ENCODE peak calls at places on chromosomes 11 and 22, in four cellular contexts. P is adipocyte, F is transverse colon, H is ascending aorta. B is an unnamed sample. For H3K36me3, the result is how much of the 10 kb centered on the place peaks cover.

GRCh38 chr11:69864589-69864929 is 45.3 kb upstream of the FGF3 start:
- DNase-seq in F (no peak), P (no peak), H (no peak), B (no peak)

GRCh38 chr11:45994421-45995341 is 72.2 kb downstream of the LARGE2 start:
- DNase-seq in P (peak), H (no peak), F (no peak), B (no peak)

GRCh38 chr22:24695958-24696511 is 78.5 kb downstream of the PIWIL3 start:
- DNase-seq in P (peak), F (no peak), H (no peak), B (no peak)

GRCh38 chr11:13717331-13717730 is 48.9 kb downstream of the FAR1 start:
- DNase-seq in P (peak), H (no peak), F (no peak), B (peak)

GRCh38 chr11:80097146-80097545 is 656.3 kb upstream of the TENM4 start:
- DNase-seq in F (no peak), P (no peak), H (no peak), B (no peak)

GRCh38 chr11:83034673-83035014 is 37.1 kb downstream of the RAB30 start:
- DNase-seq in P (no peak), H (no peak), F (no peak), B (no peak)

GRCh38 chr22:47192651-47193437 is 430.4 kb downstream of the TBC1D22A start:
- DNase-seq in H (no peak), F (peak), P (no peak), B (no peak)

GRCh38 chr11:492416-493226 is 14.4 kb downstream of the RNH1 start:
- DNase-seq in P (no peak), H (no peak), F (no peak), B (no peak)

GRCh38 chr22:25126510-25126909 is 73.1 kb upstream of the CRYBB3 start:
- DNase-seq in F (no peak), P (no peak), H (no peak), B (no peak)

GRCh38 chr11:8809185-8809584 is 101.8 kb upstream of the AKIP1 start:
- DNase-seq in H (no peak), F (no peak), P (peak), B (no peak)

GRCh38 chr11:115207166-115207591 is 297.0 kb downstream of the CADM1 start:
- DNase-seq in P (no peak), H (no peak), F (no peak), B (no peak)

GRCh38 chr22:46008836-46009596 is 32.1 kb upstream of the WNT7B start:
- DNase-seq in H (no peak), F (no peak), P (no peak), B (peak)

GRCh38 chr11:61298663-61299244 is 3.6 kb upstream of the VWCE start:
- DNase-seq in P (peak), F (no peak), H (no peak), B (no peak)

GRCh38 chr22:50129121-50129734 is 39.4 kb downstream of the MOV10L1 start:
- DNase-seq in F (no peak), P (peak), H (no peak), B (no peak)

GRCh38 chr22:22825213-22825593 is 62.4 kb upstream of the IGLL5 start:
- DNase-seq in H (no peak), F (no peak), P (no peak), B (no peak)

DNA sequence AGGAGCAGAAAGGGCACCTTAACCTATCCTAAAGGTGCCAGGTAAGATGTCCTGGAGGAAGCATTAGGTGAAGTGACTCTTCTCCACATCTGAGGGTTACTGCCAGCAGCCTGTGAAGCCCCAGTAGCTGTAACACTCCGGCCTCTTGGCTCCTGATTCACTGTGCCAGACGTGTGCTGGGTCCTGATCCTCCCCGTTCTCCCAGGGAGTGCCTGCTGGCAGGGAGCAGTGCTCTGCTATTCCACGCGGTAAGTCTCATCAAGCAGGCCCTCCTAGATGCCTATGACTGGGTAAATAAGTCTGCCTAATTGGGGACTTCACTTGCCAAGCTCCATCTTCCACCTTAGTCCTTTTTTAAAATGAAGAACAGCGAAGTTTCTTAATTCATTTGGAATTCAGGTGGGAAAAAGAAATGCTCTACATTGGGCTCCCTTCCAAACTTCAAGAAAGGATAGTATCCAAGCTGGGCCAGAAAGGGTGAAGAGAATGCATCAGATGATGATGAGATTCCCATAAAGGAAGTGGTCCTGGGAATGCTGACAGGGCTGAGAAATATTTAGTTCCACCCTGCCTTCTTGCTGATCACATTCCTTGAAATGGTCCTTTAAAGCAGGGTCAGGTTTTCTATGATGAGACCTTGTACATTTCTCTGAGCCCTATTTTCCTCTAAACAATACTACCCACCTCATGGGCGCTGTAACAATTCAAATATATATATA is 188.0 kb downstream of the MAML2 start:
- DNase-seq in H (no peak), P (peak), F (no peak), B (peak)
- H3K4me3 ChIP-seq in H (no peak), P (peak), F (no peak), B (no peak)

GRCh38 chr11:93668171-93668570 is 6.7 kb downstream of the CEP295 start:
- DNase-seq in H (no peak), P (peak), F (no peak), B (no peak)

GRCh38 chr11:93672280-93672679 is 10.8 kb downstream of the CEP295 start:
- DNase-seq in F (no peak), H (no peak), P (no peak), B (no peak)
- H3K36me3 ChIP-seq in F (under half), H (under half), P (half or more), B (half or more)

GRCh38 chr11:73218830-73219215 is 742 bp downstream of the P2RY2 start:
- DNase-seq in F (no peak), H (no peak), P (no peak), B (no peak)

GRCh38 chr11:73221451-73221850 is 3.4 kb downstream of the P2RY2 start:
- DNase-seq in H (peak), P (no peak), F (no peak), B (no peak)

GRCh38 chr11:73217810-73218105 is 323 bp upstream of the P2RY2 start:
- DNase-seq in F (no peak), H (no peak), P (no peak), B (no peak)

GRCh38 chr11:73218106-73218829 is at the start of gene P2RY2:
- DNase-seq in F (peak), H (peak), P (peak), B (peak)

DNA sequence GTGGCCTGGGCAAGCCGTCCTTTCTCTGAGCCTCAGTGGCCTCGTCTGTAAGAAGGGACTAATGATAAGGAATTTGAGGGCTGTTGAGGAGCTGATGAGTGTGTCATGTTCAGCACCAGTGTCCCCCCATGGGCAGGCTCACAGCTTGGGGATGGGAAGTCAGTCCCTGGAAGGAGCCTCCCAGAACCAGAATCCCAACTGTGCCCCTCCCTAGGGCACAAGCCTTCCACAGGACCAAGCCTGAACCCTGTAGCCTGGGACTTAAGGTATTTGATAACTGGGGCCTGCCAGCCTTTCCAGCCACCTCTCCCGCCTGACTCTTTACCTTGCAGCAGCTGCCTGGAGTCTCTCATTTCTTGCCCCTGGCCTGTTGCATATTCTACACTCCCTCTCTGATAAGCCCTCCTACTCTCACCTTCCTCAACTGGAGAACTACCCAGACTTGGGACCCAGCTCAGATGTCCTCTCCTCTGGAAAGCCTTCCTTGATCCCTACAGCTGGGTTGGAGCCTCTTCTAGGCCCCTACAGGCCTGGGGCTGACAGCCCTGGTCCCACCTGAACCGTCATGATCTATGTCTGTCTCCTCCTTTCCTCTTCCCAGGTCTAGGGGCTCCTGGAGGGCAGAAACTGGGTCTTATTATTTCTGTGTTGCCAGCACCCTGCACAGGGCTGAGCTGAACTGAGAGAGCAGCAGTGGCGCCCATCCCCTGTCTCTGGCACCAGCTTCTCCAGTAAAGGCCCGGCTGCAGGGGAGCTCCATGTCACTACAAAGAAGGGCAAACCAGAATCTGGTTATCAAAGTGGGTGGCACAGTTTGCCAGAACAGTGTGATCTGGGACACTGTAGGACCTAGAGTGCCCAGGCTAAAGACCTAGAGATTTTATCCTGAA is 1.6 kb downstream of the P2RY2 start:
- DNase-seq in H (peak), F (no peak), P (no peak), B (no peak)
- H3K4me3 ChIP-seq in H (no peak), F (no peak), P (no peak), B (no peak)

GRCh38 chr22:30020511-30020910 is 59.8 kb upstream of the HORMAD2 start:
- DNase-seq in H (no peak), P (no peak), F (no peak), B (no peak)
- H3K36me3 ChIP-seq in H (half or more), P (half or more), F (under half), B (under half)

DNA sequence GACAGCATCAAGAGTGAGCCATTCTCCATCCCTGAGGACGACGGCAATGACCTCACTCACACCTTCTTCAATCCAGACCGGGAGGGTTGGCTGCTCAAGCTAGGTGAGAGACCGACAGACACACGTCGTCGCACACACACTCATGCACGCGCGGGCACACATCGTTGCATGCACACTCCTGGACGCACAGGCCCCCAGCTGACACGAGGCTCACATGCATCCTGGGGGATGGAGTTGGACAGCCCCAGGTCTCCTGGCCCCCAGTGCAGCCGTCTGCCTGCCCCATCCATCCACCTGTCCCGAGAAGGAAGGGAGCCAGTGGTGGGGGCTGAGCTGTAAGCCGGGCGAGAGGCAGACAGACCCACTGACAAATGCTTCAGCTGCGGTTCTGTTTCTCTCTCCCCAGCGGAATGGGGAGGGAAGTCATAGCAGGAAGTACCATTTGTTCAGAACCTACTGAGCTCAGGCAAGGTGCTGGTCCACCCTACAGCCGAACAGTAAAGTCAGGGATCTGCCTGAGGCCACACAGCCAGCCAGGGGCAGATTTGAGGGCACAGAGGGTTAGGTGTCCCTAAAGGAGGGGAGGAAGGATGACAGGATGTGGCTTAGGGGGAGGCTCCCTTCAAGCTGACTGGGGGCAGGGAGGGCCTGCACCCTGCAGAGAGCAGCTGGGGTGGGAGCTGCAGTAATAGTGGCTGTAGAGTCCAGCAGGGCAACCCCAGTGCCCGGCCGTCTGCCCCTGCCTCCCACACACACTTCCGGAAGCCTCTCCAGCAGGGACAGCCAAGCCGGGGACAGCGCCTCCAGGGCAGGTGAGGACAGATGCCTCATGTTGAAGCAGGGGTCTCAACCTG is 27.1 kb downstream of the CYTH4 start:
- DNase-seq in F (peak), P (no peak), H (no peak), B (no peak)
- H3K4me3 ChIP-seq in F (no peak), P (no peak), H (no peak), B (no peak)

DNA sequence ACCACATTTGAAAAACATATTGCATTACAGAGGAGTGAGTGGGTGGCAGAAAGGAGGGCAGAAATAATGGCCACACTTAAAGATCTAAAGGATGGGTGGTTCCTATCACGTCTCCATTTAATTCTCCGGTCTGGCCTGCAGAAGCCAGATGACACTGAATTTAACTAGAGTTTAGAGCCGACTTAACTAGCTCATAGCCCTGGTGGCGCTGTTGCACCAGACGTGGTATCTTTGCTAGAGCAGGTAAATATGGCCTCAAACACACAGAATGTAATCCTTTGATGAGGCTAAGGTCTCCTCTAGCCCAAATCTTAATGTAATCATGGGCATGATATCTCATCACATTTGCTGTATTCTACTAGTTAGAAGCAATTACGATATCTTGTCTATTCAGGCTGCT is 51.5 kb upstream of the GAL start:
- DNase-seq in H (no peak), P (peak), F (peak), B (peak)
- H3K36me3 ChIP-seq in H (under half), P (under half), F (under half), B (under half)

GRCh38 chr11:3856856-3857553 is 1.5 kb downstream of the STIM1 start:
- DNase-seq in H (no peak), F (no peak), P (no peak), B (no peak)

GRCh38 chr11:3854977-3855807 is at the start of gene STIM1:
- DNase-seq in F (peak), P (peak), H (peak), B (peak)

GRCh38 chr11:3855808-3856491 is 486 bp downstream of the STIM1 start:
- DNase-seq in H (peak), P (peak), F (peak), B (peak)

GRCh38 chr11:3859373-3859881 is 4.0 kb downstream of the STIM1 start:
- DNase-seq in P (no peak), F (peak), H (no peak), B (no peak)

GRCh38 chr11:3857628-3858027 is 2.2 kb downstream of the STIM1 start:
- DNase-seq in F (no peak), P (no peak), H (no peak), B (no peak)
- H3K4me3 ChIP-seq in F (peak), P (peak), H (peak), B (no peak)

B was measured in MG63.